ENCODE peak calls at places on chromosome 2, in ten cellular contexts. One of them, this sample, is unnamed.

GRCh38 chr2:46876741-46877384 is 38.7 kb downstream of the MCFD2 start:
- DNase-seq in CD4-positive, alpha-beta T cell: no peak
- DNase-seq in effector memory CD4-positive, alpha-beta T cell: no peak
- DNase-seq in A549: peak
- DNase-seq in left ventricle myocardium inferior: peak
- DNase-seq in transverse colon: peak
- DNase-seq in mesendoderm: peak
- DNase-seq in breast epithelium: no peak
- DNase-seq in mammary epithelial cell: peak
- DNase-seq in pancreas: no peak
- DNase-seq in this sample: no peak

GRCh38 chr2:37448342-37449120 is 104.1 kb downstream of the QPCT start:
- DNase-seq in mesendoderm: no peak
- DNase-seq in A549: no peak
- DNase-seq in left ventricle myocardium inferior: no peak
- DNase-seq in pancreas: no peak
- DNase-seq in transverse colon: no peak
- DNase-seq in mammary epithelial cell: no peak
- DNase-seq in breast epithelium: no peak
- DNase-seq in effector memory CD4-positive, alpha-beta T cell: no peak
- DNase-seq in CD4-positive, alpha-beta T cell: no peak
- DNase-seq in this sample: no peak

GRCh38 chr2:229920011-229920781 is 1.6 kb downstream of the TRIP12 start:
- DNase-seq in effector memory CD4-positive, alpha-beta T cell: peak
- DNase-seq in CD4-positive, alpha-beta T cell: no peak
- DNase-seq in mesendoderm: peak
- DNase-seq in mammary epithelial cell: peak
- DNase-seq in transverse colon: peak
- DNase-seq in breast epithelium: no peak
- DNase-seq in pancreas: no peak
- DNase-seq in A549: no peak
- DNase-seq in left ventricle myocardium inferior: no peak
- DNase-seq in this sample: peak

GRCh38 chr2:228986961-228987360 is 284.1 kb downstream of the PID1 start:
- DNase-seq in transverse colon: no peak
- DNase-seq in effector memory CD4-positive, alpha-beta T cell: no peak
- DNase-seq in mammary epithelial cell: no peak
- DNase-seq in A549: no peak
- DNase-seq in left ventricle myocardium inferior: no peak
- DNase-seq in mesendoderm: no peak
- DNase-seq in pancreas: no peak
- DNase-seq in CD4-positive, alpha-beta T cell: no peak
- DNase-seq in breast epithelium: no peak
- DNase-seq in this sample: no peak

GRCh38 chr2:85913854-85914524 is 25.2 kb upstream of the ST3GAL5 start:
- DNase-seq in CD4-positive, alpha-beta T cell: no peak
- DNase-seq in breast epithelium: no peak
- DNase-seq in transverse colon: no peak
- DNase-seq in A549: no peak
- DNase-seq in left ventricle myocardium inferior: no peak
- DNase-seq in mesendoderm: no peak
- DNase-seq in mammary epithelial cell: peak
- DNase-seq in effector memory CD4-positive, alpha-beta T cell: no peak
- DNase-seq in pancreas: no peak
- DNase-seq in this sample: no peak

GRCh38 chr2:37669500-37669899 is 1.9 kb downstream of the CDC42EP3 start:
- DNase-seq in mammary epithelial cell: no peak
- DNase-seq in CD4-positive, alpha-beta T cell: no peak
- DNase-seq in effector memory CD4-positive, alpha-beta T cell: no peak
- DNase-seq in A549: no peak
- DNase-seq in breast epithelium: no peak
- DNase-seq in left ventricle myocardium inferior: no peak
- DNase-seq in pancreas: no peak
- DNase-seq in transverse colon: no peak
- DNase-seq in mesendoderm: no peak
- DNase-seq in this sample: no peak

GRCh38 chr2:86302320-86302719 is 35.1 kb downstream of the REEP1 start:
- DNase-seq in effector memory CD4-positive, alpha-beta T cell: no peak
- DNase-seq in transverse colon: no peak
- DNase-seq in pancreas: no peak
- DNase-seq in CD4-positive, alpha-beta T cell: no peak
- DNase-seq in breast epithelium: no peak
- DNase-seq in mammary epithelial cell: no peak
- DNase-seq in mesendoderm: no peak
- DNase-seq in A549: no peak
- DNase-seq in left ventricle myocardium inferior: no peak
- DNase-seq in this sample: no peak

GRCh38 chr2:62304429-62305417 is 108.8 kb downstream of the B3GNT2 start:
- DNase-seq in pancreas: no peak
- DNase-seq in CD4-positive, alpha-beta T cell: peak
- DNase-seq in breast epithelium: peak
- DNase-seq in transverse colon: peak
- DNase-seq in mammary epithelial cell: peak
- DNase-seq in mesendoderm: peak
- DNase-seq in left ventricle myocardium inferior: peak
- DNase-seq in A549: no peak
- DNase-seq in effector memory CD4-positive, alpha-beta T cell: no peak
- DNase-seq in this sample: peak

GRCh38 chr2:45778720-45779171 is 127.3 kb downstream of the PRKCE start:
- DNase-seq in mammary epithelial cell: peak
- DNase-seq in effector memory CD4-positive, alpha-beta T cell: peak
- DNase-seq in transverse colon: peak
- DNase-seq in left ventricle myocardium inferior: peak
- DNase-seq in CD4-positive, alpha-beta T cell: peak
- DNase-seq in A549: peak
- DNase-seq in mesendoderm: peak
- DNase-seq in pancreas: no peak
- DNase-seq in breast epithelium: no peak
- DNase-seq in this sample: peak

GRCh38 chr2:174633621-174633927 is 36.0 kb upstream of the WIPF1 start:
- DNase-seq in mesendoderm: peak
- DNase-seq in CD4-positive, alpha-beta T cell: no peak
- DNase-seq in mammary epithelial cell: no peak
- DNase-seq in left ventricle myocardium inferior: no peak
- DNase-seq in A549: no peak
- DNase-seq in pancreas: no peak
- DNase-seq in effector memory CD4-positive, alpha-beta T cell: no peak
- DNase-seq in transverse colon: no peak
- DNase-seq in breast epithelium: no peak
- DNase-seq in this sample: no peak

GRCh38 chr2:219485201-219485580 is 13.5 kb upstream of the GMPPA start:
- DNase-seq in mammary epithelial cell: no peak
- DNase-seq in effector memory CD4-positive, alpha-beta T cell: no peak
- DNase-seq in left ventricle myocardium inferior: no peak
- DNase-seq in pancreas: peak
- DNase-seq in CD4-positive, alpha-beta T cell: no peak
- DNase-seq in mesendoderm: no peak
- DNase-seq in transverse colon: no peak
- DNase-seq in breast epithelium: no peak
- DNase-seq in A549: no peak
- DNase-seq in this sample: no peak

GRCh38 chr2:47345584-47345913 is 57.4 kb upstream of the MSH2 start:
- DNase-seq in pancreas: no peak
- DNase-seq in left ventricle myocardium inferior: no peak
- DNase-seq in CD4-positive, alpha-beta T cell: no peak
- DNase-seq in A549: no peak
- DNase-seq in transverse colon: no peak
- DNase-seq in effector memory CD4-positive, alpha-beta T cell: no peak
- DNase-seq in mammary epithelial cell: no peak
- DNase-seq in mesendoderm: no peak
- DNase-seq in breast epithelium: no peak
- DNase-seq in this sample: no peak

GRCh38 chr2:221097568-221097915 is 474.6 kb downstream of the EPHA4 start:
- DNase-seq in A549: no peak
- DNase-seq in effector memory CD4-positive, alpha-beta T cell: no peak
- DNase-seq in CD4-positive, alpha-beta T cell: no peak
- DNase-seq in mammary epithelial cell: peak
- DNase-seq in left ventricle myocardium inferior: no peak
- DNase-seq in transverse colon: no peak
- DNase-seq in pancreas: no peak
- DNase-seq in mesendoderm: peak
- DNase-seq in breast epithelium: no peak
- DNase-seq in this sample: no peak

GRCh38 chr2:28977176-28977875 is 3.8 kb upstream of the TOGARAM2 start:
- DNase-seq in effector memory CD4-positive, alpha-beta T cell: no peak
- DNase-seq in breast epithelium: no peak
- DNase-seq in pancreas: no peak
- DNase-seq in CD4-positive, alpha-beta T cell: no peak
- DNase-seq in A549: no peak
- DNase-seq in mammary epithelial cell: no peak
- DNase-seq in transverse colon: no peak
- DNase-seq in left ventricle myocardium inferior: no peak
- DNase-seq in mesendoderm: no peak
- DNase-seq in this sample: no peak
- H3K27ac ChIP-seq in effector memory CD4-positive, alpha-beta T cell: no peak
- H3K27ac ChIP-seq in breast epithelium: no peak
- H3K27ac ChIP-seq in pancreas: peak
- H3K27ac ChIP-seq in CD4-positive, alpha-beta T cell: no peak
- H3K27ac ChIP-seq in A549: no peak
- H3K27ac ChIP-seq in mammary epithelial cell: no peak
- H3K27ac ChIP-seq in transverse colon: no peak
- H3K27ac ChIP-seq in left ventricle myocardium inferior: peak
- H3K27ac ChIP-seq in mesendoderm: no peak
- H3K27ac ChIP-seq in this sample: no peak

DNA sequence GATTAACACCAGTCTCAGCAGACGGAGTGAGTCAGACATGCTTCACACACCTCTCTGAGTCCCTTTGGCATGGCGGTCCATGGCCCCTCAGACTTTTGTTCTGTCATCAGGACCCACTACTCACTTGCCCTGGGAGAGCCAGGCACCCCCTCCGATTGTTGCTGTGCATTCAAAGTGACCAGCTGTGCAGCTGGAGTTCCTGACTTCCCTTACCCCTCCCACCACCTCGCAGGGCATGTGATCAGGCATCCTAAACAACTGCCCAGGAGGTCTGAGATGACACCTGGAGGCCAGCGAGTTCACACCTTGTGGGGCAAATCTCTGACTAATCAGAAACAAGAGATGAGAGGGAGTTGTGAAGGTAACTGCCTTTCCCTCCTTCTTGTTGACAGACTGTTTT is 35.3 kb upstream of the HDAC4 start:
- DNase-seq in transverse colon: no peak
- DNase-seq in mammary epithelial cell: no peak
- DNase-seq in pancreas: peak
- DNase-seq in left ventricle myocardium inferior: no peak
- DNase-seq in breast epithelium: no peak
- DNase-seq in CD4-positive, alpha-beta T cell: no peak
- DNase-seq in A549: no peak
- DNase-seq in mesendoderm: peak
- DNase-seq in effector memory CD4-positive, alpha-beta T cell: no peak
- DNase-seq in this sample: no peak
- H3K27ac ChIP-seq in transverse colon: no peak
- H3K27ac ChIP-seq in mammary epithelial cell: no peak
- H3K27ac ChIP-seq in pancreas: no peak
- H3K27ac ChIP-seq in left ventricle myocardium inferior: no peak
- H3K27ac ChIP-seq in breast epithelium: no peak
- H3K27ac ChIP-seq in CD4-positive, alpha-beta T cell: no peak
- H3K27ac ChIP-seq in A549: no peak
- H3K27ac ChIP-seq in mesendoderm: no peak
- H3K27ac ChIP-seq in effector memory CD4-positive, alpha-beta T cell: no peak
- H3K27ac ChIP-seq in this sample: no peak

DNA sequence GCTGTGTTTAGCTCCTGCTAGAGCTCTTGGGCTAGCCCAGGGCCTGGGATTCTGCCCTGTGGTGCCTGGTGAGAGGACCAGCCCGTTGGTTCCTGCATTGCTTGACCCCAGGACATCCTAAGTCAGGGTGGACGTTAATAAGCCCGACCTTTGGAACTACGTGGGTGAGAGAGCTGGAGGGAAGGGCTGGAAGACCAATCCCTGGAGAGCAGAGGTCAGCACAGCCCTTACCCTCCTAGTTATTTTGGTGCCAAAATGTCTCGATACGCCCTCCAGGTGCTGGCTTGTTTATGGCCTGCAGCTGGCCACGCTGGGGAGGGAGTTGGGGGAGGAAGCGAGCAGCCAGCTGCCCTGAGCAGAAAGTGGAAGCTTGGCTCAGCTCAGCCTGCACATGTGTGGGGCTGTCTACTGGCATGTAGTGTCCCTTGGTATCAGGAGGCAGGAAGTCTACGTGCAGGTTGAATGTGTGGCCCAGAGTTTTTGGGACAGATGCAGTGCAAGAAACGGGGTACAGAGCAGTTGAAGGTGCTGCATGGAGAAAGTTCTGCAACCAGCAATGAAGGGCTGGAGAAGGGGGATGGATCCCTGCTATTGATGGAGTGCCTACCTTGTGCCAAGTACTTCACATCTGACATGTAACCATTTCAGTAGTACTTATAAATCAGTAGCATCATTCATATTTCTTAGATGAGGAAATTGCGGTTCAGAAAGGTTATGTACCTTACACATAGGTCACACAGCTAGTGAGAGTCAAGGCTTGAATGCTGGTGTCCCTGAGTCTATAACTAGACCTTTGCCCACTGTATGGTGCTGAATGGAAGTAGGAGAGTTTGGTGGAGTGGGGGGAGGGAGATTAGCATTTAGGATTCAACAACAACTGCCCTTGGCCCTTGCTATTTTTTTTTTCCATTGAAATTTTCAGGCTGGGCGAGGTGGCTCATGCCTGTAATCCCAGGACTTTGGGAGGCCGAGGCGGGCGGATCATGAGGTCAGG is 5.0 kb upstream of the DGKD start:
- DNase-seq in left ventricle myocardium inferior: peak
- DNase-seq in mammary epithelial cell: no peak
- DNase-seq in pancreas: no peak
- DNase-seq in effector memory CD4-positive, alpha-beta T cell: no peak
- DNase-seq in breast epithelium: no peak
- DNase-seq in A549: no peak
- DNase-seq in mesendoderm: no peak
- DNase-seq in transverse colon: peak
- DNase-seq in CD4-positive, alpha-beta T cell: no peak
- DNase-seq in this sample: peak
- H3K27ac ChIP-seq in left ventricle myocardium inferior: no peak
- H3K27ac ChIP-seq in mammary epithelial cell: no peak
- H3K27ac ChIP-seq in pancreas: no peak
- H3K27ac ChIP-seq in effector memory CD4-positive, alpha-beta T cell: no peak
- H3K27ac ChIP-seq in breast epithelium: no peak
- H3K27ac ChIP-seq in A549: peak
- H3K27ac ChIP-seq in mesendoderm: no peak
- H3K27ac ChIP-seq in transverse colon: peak
- H3K27ac ChIP-seq in CD4-positive, alpha-beta T cell: no peak
- H3K27ac ChIP-seq in this sample: peak

DNA sequence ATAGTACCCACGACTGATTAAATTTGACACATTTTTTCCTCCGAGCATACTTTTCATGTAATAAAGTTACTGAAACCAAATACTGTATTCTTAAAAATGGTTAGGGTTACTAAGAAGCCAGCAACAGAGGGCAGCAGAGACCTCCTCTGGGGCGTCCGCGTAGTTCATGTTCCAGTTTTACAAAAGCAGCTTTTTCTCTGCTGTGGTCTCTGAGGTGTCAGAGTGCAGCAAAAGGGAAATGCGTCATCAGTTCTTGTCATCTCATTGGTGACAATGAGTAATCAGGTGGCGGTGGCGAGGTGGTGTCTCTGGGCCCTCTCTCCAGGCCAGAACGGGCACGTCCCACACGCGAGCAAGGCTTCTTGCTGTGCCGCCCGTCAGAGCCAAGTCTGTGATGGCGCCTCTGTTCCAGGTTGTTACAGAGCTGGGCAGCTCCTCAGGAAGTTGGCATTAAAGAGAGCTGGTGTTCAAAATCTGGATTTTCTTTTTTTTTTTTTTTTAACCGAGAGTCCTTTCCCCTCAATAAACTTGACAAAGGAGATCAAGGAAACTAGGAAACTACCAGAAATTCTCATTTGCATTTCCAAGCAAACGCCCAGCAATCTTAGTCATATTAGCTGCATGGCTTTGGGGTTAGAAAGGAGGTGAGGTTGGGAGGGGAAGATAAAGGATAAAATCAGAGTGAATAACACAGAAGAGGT is 98.6 kb upstream of the BZW1 start:
- DNase-seq in transverse colon: peak
- DNase-seq in effector memory CD4-positive, alpha-beta T cell: peak
- DNase-seq in A549: peak
- DNase-seq in CD4-positive, alpha-beta T cell: peak
- DNase-seq in breast epithelium: peak
- DNase-seq in left ventricle myocardium inferior: peak
- DNase-seq in mammary epithelial cell: peak
- DNase-seq in pancreas: peak
- DNase-seq in mesendoderm: peak
- DNase-seq in this sample: peak
- H3K27ac ChIP-seq in transverse colon: peak
- H3K27ac ChIP-seq in effector memory CD4-positive, alpha-beta T cell: peak
- H3K27ac ChIP-seq in A549: peak
- H3K27ac ChIP-seq in CD4-positive, alpha-beta T cell: peak
- H3K27ac ChIP-seq in breast epithelium: peak
- H3K27ac ChIP-seq in left ventricle myocardium inferior: peak
- H3K27ac ChIP-seq in mammary epithelial cell: peak
- H3K27ac ChIP-seq in pancreas: peak
- H3K27ac ChIP-seq in mesendoderm: no peak
- H3K27ac ChIP-seq in this sample: peak

This sample was measured in Peyer's patch.